ENCODE peak calls at places on chromosome 5, in four cellular contexts. One of them, this sample, is unnamed.

GRCh38 chr5:170552486-170553122 is 48.8 kb downstream of the KCNIP1 start:
- DNase-seq in GM12878: no peak
- DNase-seq in K562: no peak
- DNase-seq in H1: no peak
- DNase-seq in this sample: no peak

GRCh38 chr5:10857333-10857723 is 96.3 kb upstream of the DAP start:
- DNase-seq in GM12878: no peak
- DNase-seq in H1: no peak
- DNase-seq in K562: no peak
- DNase-seq in this sample: no peak

GRCh38 chr5:20832204-20833080 is 844.4 kb upstream of the CDH18 start:
- DNase-seq in H1: no peak
- DNase-seq in GM12878: no peak
- DNase-seq in K562: peak; percentile 2
- DNase-seq in this sample: no peak

GRCh38 chr5:81167078-81167477 is 66.0 kb upstream of the CKMT2 start:
- DNase-seq in GM12878: no peak
- DNase-seq in H1: no peak
- DNase-seq in K562: no peak
- DNase-seq in this sample: no peak

GRCh38 chr5:116629168-116629567 is 54.5 kb upstream of the SEMA6A start:
- DNase-seq in K562: no peak
- DNase-seq in H1: no peak
- DNase-seq in GM12878: no peak
- DNase-seq in this sample: no peak

GRCh38 chr5:90293931-90294330 is 115.6 kb downstream of the CETN3 start:
- DNase-seq in H1: no peak
- DNase-seq in K562: no peak
- DNase-seq in GM12878: no peak
- DNase-seq in this sample: peak; percentile 25

GRCh38 chr5:100550531-100551036 is 15.4 kb downstream of the FAM174A start:
- DNase-seq in K562: no peak
- DNase-seq in H1: no peak
- DNase-seq in GM12878: peak; percentile 72
- DNase-seq in this sample: no peak

GRCh38 chr5:43065384-43066230 is 25.5 kb upstream of the ANXA2R start:
- DNase-seq in H1: no peak
- DNase-seq in K562: no peak
- DNase-seq in GM12878: no peak
- DNase-seq in this sample: no peak

GRCh38 chr5:17802256-17802655 is 168.0 kb downstream of the TAF11L14 start:
- DNase-seq in GM12878: no peak
- DNase-seq in K562: no peak
- DNase-seq in H1: no peak
- DNase-seq in this sample: no peak

GRCh38 chr5:113123563-113123962 is 147.0 kb downstream of the DCP2 start:
- DNase-seq in K562: no peak
- DNase-seq in GM12878: no peak
- DNase-seq in H1: no peak
- DNase-seq in this sample: peak; percentile 13

GRCh38 chr5:1546556-1546955 is 22.8 kb upstream of the LPCAT1 start:
- DNase-seq in K562: no peak
- DNase-seq in GM12878: no peak
- DNase-seq in H1: peak; percentile 45
- DNase-seq in this sample: no peak

GRCh38 chr5:6543346-6543730 is 89.5 kb downstream of the NSUN2 start:
- DNase-seq in H1: no peak
- DNase-seq in GM12878: no peak
- DNase-seq in K562: no peak
- DNase-seq in this sample: no peak

GRCh38 chr5:172235132-172235780 is 41.3 kb downstream of the EFCAB9 start:
- DNase-seq in H1: no peak
- DNase-seq in K562: no peak
- DNase-seq in GM12878: peak; percentile 59
- DNase-seq in this sample: peak; percentile 73

GRCh38 chr5:68884893-68885292 is 208.9 kb upstream of the SLC30A5 start:
- DNase-seq in K562: peak; percentile 23
- DNase-seq in H1: no peak
- DNase-seq in GM12878: no peak
- DNase-seq in this sample: peak; percentile 13

GRCh38 chr5:69300537-69301203 is 31.9 kb downstream of the CCDC125 start:
- DNase-seq in K562: peak; percentile 33
- DNase-seq in GM12878: no peak
- DNase-seq in H1: no peak
- DNase-seq in this sample: no peak

GRCh38 chr5:9838906-9839305 is 208.8 kb upstream of the TAS2R1 start:
- DNase-seq in H1: no peak
- DNase-seq in K562: no peak
- DNase-seq in GM12878: no peak
- DNase-seq in this sample: no peak

GRCh38 chr5:132070460-132071337 is 2.9 kb upstream of the CSF2 start:
- DNase-seq in GM12878: no peak
- DNase-seq in H1: no peak
- DNase-seq in K562: peak; percentile 69
- DNase-seq in this sample: no peak

GRCh38 chr5:149284501-149284900 is 12.8 kb downstream of the AFAP1L1 start:
- DNase-seq in H1: no peak
- DNase-seq in GM12878: no peak
- DNase-seq in K562: no peak
- DNase-seq in this sample: no peak

GRCh38 chr5:38650540-38651275 is 94.3 kb upstream of the LIFR start:
- DNase-seq in K562: no peak
- DNase-seq in GM12878: no peak
- DNase-seq in H1: no peak
- DNase-seq in this sample: no peak

GRCh38 chr5:144460608-144461007 is 289.9 kb downstream of the KCTD16 start:
- DNase-seq in K562: no peak
- DNase-seq in H1: no peak
- DNase-seq in GM12878: no peak
- DNase-seq in this sample: no peak

GRCh38 chr5:156640751-156641241 is 209.3 kb upstream of the PPP1R2B start:
- DNase-seq in K562: no peak
- DNase-seq in H1: no peak
- DNase-seq in GM12878: no peak
- DNase-seq in this sample: no peak

GRCh38 chr5:39185761-39186160 is 33.6 kb downstream of the FYB1 start:
- DNase-seq in K562: no peak
- DNase-seq in H1: no peak
- DNase-seq in GM12878: no peak
- DNase-seq in this sample: no peak

DNA sequence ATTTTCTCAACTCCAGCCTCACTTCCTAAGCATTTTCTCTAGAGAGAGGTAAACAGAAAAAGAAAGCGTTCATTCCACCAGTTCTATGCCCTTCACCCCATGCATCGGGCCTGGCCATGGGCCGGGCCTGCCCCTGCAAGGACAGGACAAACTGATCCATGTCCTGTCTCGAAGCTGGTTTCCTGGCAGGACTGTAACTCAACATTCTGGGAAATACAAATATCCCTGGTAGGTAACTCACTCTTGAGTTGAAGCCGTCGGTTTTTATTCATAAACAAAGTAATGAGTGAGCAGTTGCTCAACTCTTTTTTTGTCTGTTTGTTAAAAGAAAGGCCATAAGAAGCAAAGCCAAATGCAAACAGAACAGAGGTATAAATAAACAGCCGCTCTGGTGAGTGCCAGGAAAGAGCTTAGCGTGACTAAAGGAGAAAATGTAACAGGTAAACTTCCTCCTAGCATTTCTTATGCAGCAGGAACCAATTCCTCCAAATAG is 64.4 kb upstream of the DNAH5 start:
- DNase-seq in H1: no peak
- DNase-seq in GM12878: no peak
- DNase-seq in K562: no peak
- DNase-seq in this sample: peak; percentile 50
- TF ChIP-seq CBX5 in H1: no peak
- TF ChIP-seq CBX5 in GM12878: no peak
- TF ChIP-seq CBX5 in K562: no peak
- TF ChIP-seq CBX5 in this sample: no peak

GRCh38 chr5:163645421-163646416 is 140.3 kb downstream of the MAT2B start:
- DNase-seq in K562: no peak
- DNase-seq in GM12878: no peak
- DNase-seq in H1: no peak
- DNase-seq in this sample: no peak

GRCh38 chr5:163653526-163653925 is 148.1 kb downstream of the MAT2B start:
- DNase-seq in GM12878: no peak
- DNase-seq in K562: no peak
- DNase-seq in H1: no peak
- DNase-seq in this sample: no peak

DNA sequence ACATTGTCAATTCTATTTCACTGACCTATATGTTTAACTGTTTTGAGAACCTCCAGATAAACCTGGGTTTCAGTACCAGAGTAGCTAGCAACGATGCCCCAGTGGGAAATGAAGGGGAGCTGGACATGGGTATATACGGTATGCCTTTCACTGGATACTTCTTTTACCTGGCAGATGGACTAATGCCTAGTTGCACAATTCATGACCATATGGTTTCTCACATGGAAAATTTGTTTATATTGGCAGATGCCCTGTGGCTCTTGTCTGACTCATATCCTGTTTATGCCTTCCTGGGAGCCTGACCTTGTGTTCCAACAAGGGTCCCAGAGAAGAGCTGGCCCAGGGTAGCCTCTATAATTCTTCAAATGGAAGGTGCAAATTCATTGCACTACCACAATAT is 144.1 kb downstream of the MAT2B start:
- DNase-seq in GM12878: no peak
- DNase-seq in H1: no peak
- DNase-seq in K562: no peak
- DNase-seq in this sample: peak; percentile 20
- TF ChIP-seq CBX5 in GM12878: no peak
- TF ChIP-seq CBX5 in H1: no peak
- TF ChIP-seq CBX5 in K562: no peak
- TF ChIP-seq CBX5 in this sample: no peak

GRCh38 chr5:109281136-109281690 is 128.6 kb downstream of the PJA2 start:
- DNase-seq in K562: no peak
- DNase-seq in GM12878: no peak
- DNase-seq in H1: no peak
- DNase-seq in this sample: no peak
- TF ChIP-seq CBX5 in K562: no peak
- TF ChIP-seq CBX5 in GM12878: no peak
- TF ChIP-seq CBX5 in H1: no peak
- TF ChIP-seq CBX5 in this sample: no peak

GRCh38 chr5:98187945-98188344 is 585.5 kb upstream of the RGMB start:
- DNase-seq in K562: no peak
- DNase-seq in H1: no peak
- DNase-seq in GM12878: no peak
- DNase-seq in this sample: no peak
- TF ChIP-seq CBX5 in K562: no peak
- TF ChIP-seq CBX5 in H1: no peak
- TF ChIP-seq CBX5 in GM12878: no peak
- TF ChIP-seq CBX5 in this sample: no peak

This sample was measured in HepG2.